ENCODE peak calls at places on chromosomes 1 and 21, in four cellular contexts. One of them, this sample, is unnamed.

GRCh38 chr1:31951276-31951675 is 13.1 kb upstream of the PTP4A2 start:
- DNase-seq in breast epithelium: no peak
- DNase-seq in AG04450: no peak
- DNase-seq in kidney epithelial cell: no peak
- DNase-seq in this sample: no peak

GRCh38 chr1:90591355-90591969 is 125.6 kb downstream of the BARHL2 start:
- DNase-seq in AG04450: no peak
- DNase-seq in kidney epithelial cell: no peak
- DNase-seq in breast epithelium: no peak
- DNase-seq in this sample: no peak

GRCh38 chr1:188782220-188782841 is 1695.3 kb downstream of the BRINP3 start:
- DNase-seq in breast epithelium: no peak
- DNase-seq in kidney epithelial cell: peak
- DNase-seq in AG04450: peak
- DNase-seq in this sample: peak

GRCh38 chr1:208235983-208236761 is 8.0 kb downstream of the PLXNA2 start:
- DNase-seq in breast epithelium: no peak
- DNase-seq in AG04450: no peak
- DNase-seq in kidney epithelial cell: peak
- DNase-seq in this sample: no peak

GRCh38 chr1:25467193-25467592 is 36.5 kb downstream of the MACO1 start:
- DNase-seq in kidney epithelial cell: no peak
- DNase-seq in AG04450: no peak
- DNase-seq in breast epithelium: no peak
- DNase-seq in this sample: no peak

GRCh38 chr1:165441166-165441955 is 3.6 kb downstream of the RXRG start:
- DNase-seq in kidney epithelial cell: no peak
- DNase-seq in AG04450: no peak
- DNase-seq in breast epithelium: no peak
- DNase-seq in this sample: no peak

GRCh38 chr21:46045154-46045553 is 52.8 kb upstream of the COL6A2 start:
- DNase-seq in kidney epithelial cell: no peak
- DNase-seq in breast epithelium: no peak
- DNase-seq in AG04450: no peak
- DNase-seq in this sample: no peak

GRCh38 chr1:156138366-156138969 is 14.9 kb upstream of the SEMA4A start:
- DNase-seq in kidney epithelial cell: no peak
- DNase-seq in AG04450: no peak
- DNase-seq in breast epithelium: no peak
- DNase-seq in this sample: no peak

GRCh38 chr1:3783651-3784474 is 11.3 kb downstream of the SMIM1 start:
- DNase-seq in kidney epithelial cell: no peak
- DNase-seq in breast epithelium: no peak
- DNase-seq in AG04450: no peak
- DNase-seq in this sample: no peak

GRCh38 chr1:3785045-3785444 is 11.3 kb downstream of the LRRC47 start:
- DNase-seq in kidney epithelial cell: no peak
- DNase-seq in AG04450: no peak
- DNase-seq in breast epithelium: no peak
- DNase-seq in this sample: no peak

GRCh38 chr1:3787347-3787710 is 9.0 kb downstream of the LRRC47 start:
- DNase-seq in AG04450: no peak
- DNase-seq in kidney epithelial cell: no peak
- DNase-seq in breast epithelium: no peak
- DNase-seq in this sample: no peak

GRCh38 chr1:3786468-3787346 is 9.6 kb downstream of the LRRC47 start:
- DNase-seq in kidney epithelial cell: no peak
- DNase-seq in breast epithelium: no peak
- DNase-seq in AG04450: no peak
- DNase-seq in this sample: no peak

GRCh38 chr1:3785458-3786157 is 10.7 kb downstream of the LRRC47 start:
- DNase-seq in breast epithelium: no peak
- DNase-seq in AG04450: no peak
- DNase-seq in kidney epithelial cell: no peak
- DNase-seq in this sample: no peak
- TF ChIP-seq CTCF in breast epithelium: no peak
- TF ChIP-seq CTCF in AG04450: peak
- TF ChIP-seq CTCF in kidney epithelial cell: peak
- TF ChIP-seq CTCF in this sample: peak

GRCh38 chr1:87180682-87181081 is 148.0 kb upstream of the LMO4 start:
- DNase-seq in breast epithelium: no peak
- DNase-seq in AG04450: no peak
- DNase-seq in kidney epithelial cell: no peak
- DNase-seq in this sample: no peak
- H3K4me3 ChIP-seq in breast epithelium: no peak
- H3K4me3 ChIP-seq in AG04450: no peak
- H3K4me3 ChIP-seq in kidney epithelial cell: no peak
- H3K4me3 ChIP-seq in this sample: no peak

GRCh38 chr1:84774674-84775548 is 84.7 kb upstream of the SSX2IP start:
- DNase-seq in kidney epithelial cell: no peak
- DNase-seq in breast epithelium: no peak
- DNase-seq in AG04450: no peak
- DNase-seq in this sample: no peak
- TF ChIP-seq CTCF in kidney epithelial cell: no peak
- TF ChIP-seq CTCF in breast epithelium: no peak
- TF ChIP-seq CTCF in AG04450: no peak
- TF ChIP-seq CTCF in this sample: no peak

GRCh38 chr1:27011976-27012563 is 580 bp downstream of the TENT5B start:
- DNase-seq in AG04450: no peak
- DNase-seq in kidney epithelial cell: no peak
- DNase-seq in breast epithelium: no peak
- DNase-seq in this sample: no peak
- H3K4me3 ChIP-seq in AG04450: peak
- H3K4me3 ChIP-seq in kidney epithelial cell: peak
- H3K4me3 ChIP-seq in breast epithelium: peak
- H3K4me3 ChIP-seq in this sample: peak

GRCh38 chr1:110130113-110130591 is 17.9 kb downstream of the UBL4B start:
- DNase-seq in breast epithelium: no peak
- DNase-seq in kidney epithelial cell: no peak
- DNase-seq in AG04450: no peak
- DNase-seq in this sample: no peak
- TF ChIP-seq CTCF in breast epithelium: no peak
- TF ChIP-seq CTCF in kidney epithelial cell: peak
- TF ChIP-seq CTCF in AG04450: peak
- TF ChIP-seq CTCF in this sample: peak

DNA sequence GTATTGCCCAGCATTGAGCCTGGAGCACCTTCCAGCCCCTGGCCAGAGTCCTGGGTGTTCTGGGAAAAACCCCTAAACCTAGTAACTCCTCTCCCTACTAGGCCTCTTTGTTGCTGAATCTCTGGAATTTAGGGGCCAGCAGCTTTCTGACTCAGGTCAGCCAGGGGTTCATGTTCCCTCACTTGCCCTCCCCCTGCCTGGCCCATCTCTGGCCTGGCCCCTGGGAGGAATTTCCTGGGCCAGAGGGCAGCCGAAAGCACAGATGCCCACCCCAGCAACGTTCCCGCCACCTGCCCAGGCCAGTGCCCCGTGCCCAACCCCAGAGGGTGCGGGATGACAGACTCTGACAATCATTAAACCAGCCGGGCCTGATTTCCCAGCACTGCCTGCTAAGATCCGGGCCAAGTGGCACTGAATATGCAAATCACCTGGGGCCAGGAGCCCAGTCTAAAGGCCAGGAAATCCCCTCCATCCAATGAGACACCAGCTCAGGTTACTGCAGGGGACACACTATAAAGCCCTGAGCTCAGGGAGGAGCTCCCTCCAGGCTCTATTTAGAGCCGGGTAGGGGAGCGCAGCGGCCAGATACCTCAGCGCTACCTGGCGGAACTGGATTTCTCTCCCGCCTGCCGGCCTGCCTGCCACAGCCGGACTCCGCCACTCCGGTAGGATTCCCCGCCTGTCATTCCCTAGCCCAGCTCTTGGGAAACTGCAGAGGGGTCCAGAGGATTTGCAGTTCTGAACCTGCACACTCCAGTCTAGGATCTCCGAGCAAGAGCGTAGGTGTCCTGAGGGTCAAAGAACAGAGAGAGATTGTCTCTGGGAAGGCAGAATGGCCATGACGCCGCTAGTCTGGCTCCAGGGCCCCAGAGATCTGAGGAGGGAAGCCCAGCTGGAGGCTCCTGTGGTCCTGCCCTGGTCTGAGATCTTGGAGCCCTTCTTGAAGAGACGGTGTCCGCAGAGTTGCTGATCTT is at the start of gene ELF3:
- DNase-seq in breast epithelium: peak
- DNase-seq in kidney epithelial cell: peak
- DNase-seq in AG04450: no peak
- DNase-seq in this sample: no peak
- H3K4me3 ChIP-seq in breast epithelium: peak
- H3K4me3 ChIP-seq in kidney epithelial cell: peak
- H3K4me3 ChIP-seq in AG04450: no peak
- H3K4me3 ChIP-seq in this sample: no peak

This sample was measured in retinal pigment epithelial cell.